ENCODE peak calls at places on chromosomes 5 and 9, in four cellular contexts. C is GM20000, O is astrocyte, W is hepatocyte. B is an unnamed sample.

GRCh38 chr5:120405291-120405864 is 58.7 kb upstream of the PRR16 start:
- DNase-seq in W (no peak), C (no peak), O (peak), B (peak)

GRCh38 chr5:154191467-154192261 is 1.1 kb downstream of the GALNT10 start:
- DNase-seq in O (peak), W (peak), C (peak), B (peak)

GRCh38 chr9:2723666-2724065 is 6.4 kb downstream of the KCNV2 start:
- DNase-seq in W (peak), C (no peak), O (no peak), B (no peak)

GRCh38 chr5:97907611-97908400 is 724.8 kb upstream of the RIOK2 start:
- DNase-seq in O (no peak), W (no peak), C (no peak), B (no peak)

GRCh38 chr9:136122425-136123383 is 4.0 kb upstream of the TMEM250 start:
- DNase-seq in C (peak), W (peak), O (no peak), B (peak)

GRCh38 chr9:69180670-69181069 is 6.6 kb downstream of the TJP2 start:
- DNase-seq in W (peak), O (peak), C (no peak), B (peak)

GRCh38 chr9:33139421-33140228 is 27.5 kb downstream of the B4GALT1 start:
- DNase-seq in O (peak), C (no peak), W (peak), B (peak)

GRCh38 chr5:64742411-64742810 is 26.1 kb downstream of the SREK1IP1 start:
- DNase-seq in C (no peak), O (no peak), W (no peak), B (no peak)

GRCh38 chr5:149464796-149465489 is 85.9 kb upstream of the IL17B start:
- DNase-seq in W (peak), C (no peak), O (peak), B (peak)

GRCh38 chr9:106945727-106946690 is 83.0 kb downstream of the ZNF462 start:
- DNase-seq in W (no peak), C (no peak), O (peak), B (peak)

GRCh38 chr9:19102631-19103345 is at the start of gene HAUS6:
- DNase-seq in O (peak), C (peak), W (peak), B (peak)
- TF ChIP-seq CTCF in O (peak), C (no peak), W (peak), B (peak)

DNA sequence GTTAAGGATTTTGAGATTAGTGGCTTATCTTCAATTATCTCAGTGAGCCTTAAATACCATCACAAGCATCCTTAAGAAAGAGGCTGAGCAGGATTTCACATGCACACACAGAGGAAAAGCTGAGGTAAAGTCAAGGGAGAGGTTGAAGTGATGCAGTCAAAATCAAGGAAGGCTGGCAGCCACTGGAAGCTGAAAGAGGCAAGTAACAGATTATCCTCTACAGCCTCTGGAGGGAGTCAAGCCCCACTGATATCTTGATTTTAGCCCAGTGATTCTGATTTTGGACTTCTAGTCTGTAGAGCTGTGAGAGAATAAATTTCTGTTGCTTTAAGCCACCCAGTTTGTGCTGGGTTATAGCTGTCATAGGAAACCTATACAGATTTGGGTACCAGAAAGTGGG is 80.1 kb downstream of the ANKRD31 start:
- DNase-seq in C (no peak), W (peak), O (no peak), B (peak)
- TF ChIP-seq CTCF in C (no peak), W (peak), O (no peak), B (peak)

DNA sequence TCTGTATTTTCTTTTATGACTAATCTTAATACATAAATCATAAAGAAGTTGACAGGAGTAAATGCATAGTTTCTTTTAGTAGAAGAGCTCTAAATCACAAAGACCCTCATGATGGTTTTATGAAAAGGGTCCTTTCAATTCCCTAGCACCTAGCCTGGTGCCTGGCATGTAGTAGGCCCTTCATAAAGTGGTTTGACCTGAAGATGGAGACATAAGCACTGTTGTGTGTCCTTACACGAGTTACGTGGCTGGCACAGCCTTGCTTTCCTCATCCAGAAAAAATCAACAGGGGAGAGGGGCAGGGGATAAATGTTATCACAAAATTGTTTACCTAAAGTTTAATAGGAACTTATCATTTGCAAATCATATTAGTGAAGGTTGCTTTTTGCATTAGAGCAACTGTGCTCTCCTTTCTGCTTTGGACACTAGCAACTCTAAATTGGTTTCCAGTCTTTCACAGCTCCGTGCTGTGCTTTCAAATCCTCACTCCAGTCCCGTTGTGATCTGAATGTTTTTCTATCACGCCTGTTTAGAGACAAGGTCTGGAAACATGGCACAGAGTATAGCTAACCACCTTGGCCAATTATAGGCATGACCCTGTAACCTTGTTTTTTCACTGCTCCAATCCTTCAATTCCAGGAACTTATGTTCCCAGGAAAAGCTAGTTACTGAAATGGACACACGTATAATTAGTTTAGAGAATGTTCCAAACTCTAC is 55.7 kb downstream of the ARL15 start:
- DNase-seq in O (no peak), W (peak), C (no peak), B (peak)
- TF ChIP-seq CTCF in O (peak), W (peak), C (no peak), B (peak)

GRCh38 chr5:137181685-137182084 is 317.4 kb downstream of the SPOCK1 start:
- DNase-seq in W (no peak), O (no peak), C (no peak), B (no peak)
- TF ChIP-seq CTCF in W (no peak), O (no peak), C (no peak), B (no peak)

GRCh38 chr5:173712609-173713176 is 96.2 kb upstream of the BOD1 start:
- DNase-seq in O (no peak), C (no peak), W (no peak), B (no peak)
- TF ChIP-seq CTCF in O (no peak), C (no peak), W (no peak), B (no peak)

B was measured in choroid plexus epithelial cell.